ENCODE peak calls at places on chromosomes 5 and 9, in five cellular contexts. One of them, this sample, is unnamed.

GRCh38 chr5:1930880-1931589 is 48.3 kb upstream of the IRX4 start:
- DNase-seq in hepatocyte: peak; percentile 49
- DNase-seq in astrocyte: no peak
- DNase-seq in colonic mucosa: no peak
- DNase-seq in stomach: no peak
- DNase-seq in this sample: no peak

GRCh38 chr5:54761213-54761701 is 224.1 kb downstream of the ESM1 start:
- DNase-seq in hepatocyte: peak; percentile 22
- DNase-seq in astrocyte: peak; percentile 60
- DNase-seq in colonic mucosa: no peak
- DNase-seq in stomach: no peak
- DNase-seq in this sample: peak; percentile 98

GRCh38 chr5:18394154-18394804 is 760.0 kb downstream of the TAF11L14 start:
- DNase-seq in hepatocyte: peak; percentile 79
- DNase-seq in astrocyte: peak; percentile 16
- DNase-seq in colonic mucosa: peak; percentile 49
- DNase-seq in stomach: peak; percentile 48
- DNase-seq in this sample: peak; percentile 46

GRCh38 chr5:3348576-3349535 is 246.8 kb upstream of the IRX1 start:
- DNase-seq in hepatocyte: no peak
- DNase-seq in astrocyte: no peak
- DNase-seq in colonic mucosa: peak; percentile 4
- DNase-seq in stomach: peak; percentile 22
- DNase-seq in this sample: no peak

GRCh38 chr9:97072285-97072770 is 33.4 kb upstream of the CTSV start:
- DNase-seq in hepatocyte: peak; percentile 44
- DNase-seq in astrocyte: no peak
- DNase-seq in colonic mucosa: no peak
- DNase-seq in stomach: no peak
- DNase-seq in this sample: no peak

GRCh38 chr9:137296214-137297059 is 5.6 kb downstream of the NRARP start:
- DNase-seq in hepatocyte: no peak
- DNase-seq in astrocyte: peak; percentile 33
- DNase-seq in colonic mucosa: peak; percentile 85
- DNase-seq in stomach: peak; percentile 67
- DNase-seq in this sample: peak; percentile 43

GRCh38 chr9:36276254-36276653 is 18.0 kb upstream of the GNE start:
- DNase-seq in hepatocyte: no peak
- DNase-seq in astrocyte: no peak
- DNase-seq in colonic mucosa: no peak
- DNase-seq in stomach: no peak
- DNase-seq in this sample: no peak

GRCh38 chr5:180097926-180098325 is 26.4 kb upstream of the RNF130 start:
- DNase-seq in hepatocyte: no peak
- DNase-seq in astrocyte: no peak
- DNase-seq in colonic mucosa: no peak
- DNase-seq in stomach: no peak
- DNase-seq in this sample: no peak

GRCh38 chr5:77076961-77077820 is 9.9 kb downstream of the ZBED3 start:
- DNase-seq in hepatocyte: peak; percentile 84
- DNase-seq in astrocyte: peak; percentile 49
- DNase-seq in colonic mucosa: peak; percentile 70
- DNase-seq in stomach: peak; percentile 79
- DNase-seq in this sample: peak; percentile 59

GRCh38 chr9:86413966-86414880 is 60.0 kb upstream of the TUT7 start:
- DNase-seq in hepatocyte: peak; percentile 36
- DNase-seq in astrocyte: peak; percentile 12
- DNase-seq in colonic mucosa: no peak
- DNase-seq in stomach: no peak
- DNase-seq in this sample: peak; percentile 69

GRCh38 chr5:131538177-131538593 is 96.8 kb downstream of the RAPGEF6 start:
- DNase-seq in hepatocyte: no peak
- DNase-seq in astrocyte: peak; percentile 42
- DNase-seq in colonic mucosa: no peak
- DNase-seq in stomach: no peak
- DNase-seq in this sample: peak; percentile 82

GRCh38 chr5:124079062-124079461 is 567.1 kb downstream of the CSNK1G3 start:
- DNase-seq in hepatocyte: no peak
- DNase-seq in astrocyte: no peak
- DNase-seq in colonic mucosa: no peak
- DNase-seq in stomach: no peak
- DNase-seq in this sample: no peak

GRCh38 chr9:96513622-96514021 is 63.7 kb downstream of the HABP4 start:
- DNase-seq in hepatocyte: no peak
- DNase-seq in astrocyte: peak; percentile 89
- DNase-seq in colonic mucosa: no peak
- DNase-seq in stomach: no peak
- DNase-seq in this sample: peak; percentile 51

GRCh38 chr9:87213948-87214347 is 266.6 kb upstream of the GAS1 start:
- DNase-seq in hepatocyte: no peak
- DNase-seq in astrocyte: peak; percentile 44
- DNase-seq in colonic mucosa: no peak
- DNase-seq in stomach: no peak
- DNase-seq in this sample: no peak

GRCh38 chr5:154860123-154860522 is 1.7 kb downstream of the CNOT8 start:
- DNase-seq in hepatocyte: no peak
- DNase-seq in astrocyte: peak; percentile 56
- DNase-seq in colonic mucosa: peak; percentile 43
- DNase-seq in stomach: no peak
- DNase-seq in this sample: peak; percentile 54

GRCh38 chr5:128925973-128926372 is 39.3 kb upstream of the SLC27A6 start:
- DNase-seq in hepatocyte: no peak
- DNase-seq in astrocyte: no peak
- DNase-seq in colonic mucosa: no peak
- DNase-seq in stomach: no peak
- DNase-seq in this sample: peak; percentile 11

GRCh38 chr9:115400801-115401200 is 282.8 kb upstream of the TNC start:
- DNase-seq in hepatocyte: no peak
- DNase-seq in astrocyte: peak; percentile 90
- DNase-seq in colonic mucosa: no peak
- DNase-seq in stomach: no peak
- DNase-seq in this sample: peak; percentile 20

GRCh38 chr5:160198886-160199409 is 30.4 kb upstream of the FABP6 start:
- DNase-seq in hepatocyte: peak; percentile 28
- DNase-seq in astrocyte: no peak
- DNase-seq in colonic mucosa: no peak
- DNase-seq in stomach: no peak
- DNase-seq in this sample: no peak

GRCh38 chr9:84697494-84698114 is 28.1 kb downstream of the NTRK2 start:
- DNase-seq in hepatocyte: peak; percentile 79
- DNase-seq in astrocyte: peak; percentile 34
- DNase-seq in colonic mucosa: peak; percentile 83
- DNase-seq in stomach: peak; percentile 67
- DNase-seq in this sample: peak; percentile 47

GRCh38 chr5:132225165-132226032 is 2.3 kb downstream of the P4HA2 start:
- DNase-seq in hepatocyte: peak; percentile 66
- DNase-seq in astrocyte: peak; percentile 73
- DNase-seq in colonic mucosa: peak; percentile 86
- DNase-seq in stomach: peak; percentile 60
- DNase-seq in this sample: peak; percentile 85

GRCh38 chr5:82150562-82150961 is 127.6 kb downstream of the RPS23 start:
- DNase-seq in hepatocyte: no peak
- DNase-seq in astrocyte: no peak
- DNase-seq in colonic mucosa: no peak
- DNase-seq in stomach: no peak
- DNase-seq in this sample: no peak

GRCh38 chr5:149304195-149305072 is 32.8 kb downstream of the AFAP1L1 start:
- DNase-seq in hepatocyte: no peak
- DNase-seq in astrocyte: no peak
- DNase-seq in colonic mucosa: no peak
- DNase-seq in stomach: no peak
- DNase-seq in this sample: no peak

GRCh38 chr5:131019601-131020315 is 145.3 kb downstream of the HINT1 start:
- DNase-seq in hepatocyte: peak; percentile 50
- DNase-seq in astrocyte: no peak
- DNase-seq in colonic mucosa: peak; percentile 83
- DNase-seq in stomach: no peak
- DNase-seq in this sample: no peak

GRCh38 chr5:83472508-83473343 is 1.2 kb downstream of the VCAN start:
- DNase-seq in hepatocyte: peak; percentile 66
- DNase-seq in astrocyte: no peak
- DNase-seq in colonic mucosa: peak; percentile 29
- DNase-seq in stomach: no peak
- DNase-seq in this sample: peak; percentile 22

GRCh38 chr9:26033346-26033745 is 355.1 kb upstream of the TUSC1 start:
- DNase-seq in hepatocyte: no peak
- DNase-seq in astrocyte: peak; percentile 45
- DNase-seq in colonic mucosa: no peak
- DNase-seq in stomach: no peak
- DNase-seq in this sample: peak; percentile 0

GRCh38 chr5:166165600-166165999 is 2125.8 kb upstream of the WWC1 start:
- DNase-seq in hepatocyte: peak; percentile 50
- DNase-seq in astrocyte: no peak
- DNase-seq in colonic mucosa: no peak
- DNase-seq in stomach: no peak
- DNase-seq in this sample: no peak

GRCh38 chr5:67770431-67771025 is 445.0 kb upstream of the PIK3R1 start:
- DNase-seq in hepatocyte: peak; percentile 71
- DNase-seq in astrocyte: peak; percentile 36
- DNase-seq in colonic mucosa: peak; percentile 45
- DNase-seq in stomach: no peak
- DNase-seq in this sample: no peak

GRCh38 chr9:35859995-35860348 is 10.2 kb downstream of the OR13J1 start:
- DNase-seq in hepatocyte: no peak
- DNase-seq in astrocyte: no peak
- DNase-seq in colonic mucosa: no peak
- DNase-seq in stomach: no peak
- DNase-seq in this sample: no peak

GRCh38 chr9:16010221-16010620 is 457.4 kb downstream of the CCDC171 start:
- DNase-seq in hepatocyte: no peak
- DNase-seq in astrocyte: peak; percentile 75
- DNase-seq in colonic mucosa: no peak
- DNase-seq in stomach: no peak
- DNase-seq in this sample: no peak

GRCh38 chr9:91162784-91163440 is 198.8 kb downstream of the AUH start:
- DNase-seq in hepatocyte: peak; percentile 48
- DNase-seq in astrocyte: peak; percentile 20
- DNase-seq in colonic mucosa: peak; percentile 63
- DNase-seq in stomach: peak; percentile 50
- DNase-seq in this sample: peak; percentile 36

GRCh38 chr9:115278241-115279035 is 160.5 kb upstream of the TNC start:
- DNase-seq in hepatocyte: no peak
- DNase-seq in astrocyte: no peak
- DNase-seq in colonic mucosa: no peak
- DNase-seq in stomach: no peak
- DNase-seq in this sample: no peak

GRCh38 chr9:37382161-37382981 is 40.1 kb upstream of the GRHPR start:
- DNase-seq in hepatocyte: no peak
- DNase-seq in astrocyte: no peak
- DNase-seq in colonic mucosa: no peak
- DNase-seq in stomach: no peak
- DNase-seq in this sample: no peak

GRCh38 chr5:56565693-56566092 is 249.7 kb upstream of the MAP3K1 start:
- DNase-seq in hepatocyte: no peak
- DNase-seq in astrocyte: no peak
- DNase-seq in colonic mucosa: no peak
- DNase-seq in stomach: no peak
- DNase-seq in this sample: no peak

GRCh38 chr5:138635268-138635667 is 60.1 kb upstream of the HSPA9 start:
- DNase-seq in hepatocyte: peak; percentile 65
- DNase-seq in astrocyte: peak; percentile 14
- DNase-seq in colonic mucosa: peak; percentile 37
- DNase-seq in stomach: no peak
- DNase-seq in this sample: peak; percentile 79

GRCh38 chr5:138636401-138636944 is 61.3 kb upstream of the HSPA9 start:
- DNase-seq in hepatocyte: no peak
- DNase-seq in astrocyte: no peak
- DNase-seq in colonic mucosa: no peak
- DNase-seq in stomach: no peak
- DNase-seq in this sample: no peak

GRCh38 chr5:138631204-138631928 is 56.2 kb upstream of the HSPA9 start:
- DNase-seq in hepatocyte: no peak
- DNase-seq in astrocyte: no peak
- DNase-seq in colonic mucosa: no peak
- DNase-seq in stomach: no peak
- DNase-seq in this sample: no peak

GRCh38 chr5:138635708-138636107 is 60.5 kb upstream of the HSPA9 start:
- DNase-seq in hepatocyte: no peak
- DNase-seq in astrocyte: no peak
- DNase-seq in colonic mucosa: no peak
- DNase-seq in stomach: no peak
- DNase-seq in this sample: no peak

GRCh38 chr5:138632900-138633489 is 57.8 kb upstream of the HSPA9 start:
- DNase-seq in hepatocyte: peak; percentile 71
- DNase-seq in astrocyte: peak; percentile 62
- DNase-seq in colonic mucosa: peak; percentile 62
- DNase-seq in stomach: peak; percentile 52
- DNase-seq in this sample: peak; percentile 92
- TF ChIP-seq CTCF in hepatocyte: peak; percentile 34
- TF ChIP-seq CTCF in astrocyte: peak; percentile 36
- TF ChIP-seq CTCF in colonic mucosa: peak; percentile 29
- TF ChIP-seq CTCF in stomach: peak; percentile 19
- TF ChIP-seq CTCF in this sample: peak; percentile 50

GRCh38 chr5:145962001-145962400 is 25.6 kb downstream of the SH3RF2 start:
- DNase-seq in hepatocyte: no peak
- DNase-seq in astrocyte: no peak
- DNase-seq in colonic mucosa: no peak
- DNase-seq in stomach: no peak
- DNase-seq in this sample: no peak
- H3K27ac ChIP-seq in hepatocyte: no peak overlapping the region
- H3K27ac ChIP-seq in astrocyte: peak overlapping the region; percentile 10
- H3K27ac ChIP-seq in colonic mucosa: no peak overlapping the region
- H3K27ac ChIP-seq in stomach: no peak overlapping the region
- H3K27ac ChIP-seq in this sample: no peak overlapping the region

DNA sequence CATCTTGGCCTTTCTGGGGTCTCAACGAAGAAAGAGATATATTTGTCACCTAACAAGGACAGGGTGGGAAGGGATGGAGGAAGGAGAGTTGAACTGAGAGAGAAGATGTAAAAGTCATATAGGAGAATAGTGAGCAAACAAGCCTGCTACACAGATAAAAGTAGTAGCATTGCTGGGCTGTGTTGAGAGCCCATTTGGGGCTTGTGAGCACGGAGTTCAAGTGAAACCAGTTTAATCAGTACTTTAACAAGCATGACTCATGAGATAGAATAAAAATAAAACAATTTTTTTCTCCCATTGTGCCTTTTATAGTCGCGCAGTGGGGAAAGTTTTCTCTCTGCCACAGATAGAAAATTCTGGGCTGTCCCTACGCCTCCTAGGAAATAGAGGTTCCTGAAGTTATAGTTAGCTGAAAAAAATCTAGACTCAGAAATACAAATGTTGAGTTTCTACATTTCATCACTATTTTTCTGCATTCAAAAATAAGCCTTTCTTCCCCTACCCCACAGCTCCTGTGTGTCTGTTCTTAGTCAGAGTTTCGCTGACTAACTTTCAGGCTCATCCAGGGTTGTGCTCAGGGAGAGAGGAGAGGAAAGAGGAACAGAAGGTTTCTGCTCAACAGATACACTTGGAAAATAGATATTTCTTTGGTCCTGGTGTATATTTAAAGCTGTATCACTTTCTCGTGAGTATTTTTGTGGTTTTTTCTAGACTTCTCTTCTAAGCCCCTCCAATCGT is 395.8 kb upstream of the ADAMTSL1 start:
- DNase-seq in hepatocyte: no peak
- DNase-seq in astrocyte: no peak
- DNase-seq in colonic mucosa: no peak
- DNase-seq in stomach: no peak
- DNase-seq in this sample: no peak
- H3K4me1 ChIP-seq in hepatocyte: peaks cover 20% of the 10 kb centered on the region
- H3K4me1 ChIP-seq in astrocyte: no peaks in the 10 kb centered on the region
- H3K4me1 ChIP-seq in colonic mucosa: no peaks in the 10 kb centered on the region
- H3K4me1 ChIP-seq in stomach: no peaks in the 10 kb centered on the region
- H3K4me1 ChIP-seq in this sample: no peaks in the 10 kb centered on the region

GRCh38 chr9:34651876-34652602 is at the start of gene IL11RA:
- DNase-seq in hepatocyte: peak; percentile 92
- DNase-seq in astrocyte: peak; percentile 84
- DNase-seq in colonic mucosa: peak; percentile 93
- DNase-seq in stomach: peak; percentile 69
- DNase-seq in this sample: peak; percentile 88
- TF ChIP-seq CTCF in hepatocyte: no peak
- TF ChIP-seq CTCF in astrocyte: no peak
- TF ChIP-seq CTCF in colonic mucosa: no peak
- TF ChIP-seq CTCF in stomach: no peak
- TF ChIP-seq CTCF in this sample: no peak

This sample was measured in fibroblast of lung.